ENCODE peak calls at places on chromosomes 11 and 22, in five cellular contexts. K is aorta, W is fibroblast of villous mesenchyme, D is GM23248, V is MV-4-11. H is an unnamed sample.

GRCh38 chr22:30185129-30185528 is 61.4 kb downstream of the LIF start:
- DNase-seq in W (no peak), K (no peak), V (no peak), D (no peak), H (no peak)

GRCh38 chr11:129374081-129374992 is 1.3 kb upstream of the BARX2 start:
- DNase-seq in V (no peak), K (no peak), W (no peak), D (peak), H (no peak)

GRCh38 chr11:86672007-86672621 is at the start of gene ME3:
- DNase-seq in V (peak), K (peak), D (peak), W (peak), H (peak)

GRCh38 chr22:49554741-49555140 is 272.9 kb downstream of the BRD1 start:
- DNase-seq in W (no peak), D (no peak), K (peak), V (no peak), H (peak)

GRCh38 chr11:19602406-19602805 is 110.2 kb upstream of the NAV2 start:
- DNase-seq in D (peak), W (no peak), K (no peak), V (no peak), H (no peak)

GRCh38 chr11:43639920-43640319 is 40.6 kb upstream of the HSD17B12 start:
- DNase-seq in V (no peak), D (no peak), W (no peak), K (no peak), H (no peak)

GRCh38 chr11:65277878-65278277 is 16.1 kb downstream of the POLA2 start:
- DNase-seq in W (peak), V (no peak), K (no peak), D (no peak), H (no peak)

GRCh38 chr11:22778642-22779041 is 51.0 kb downstream of the SVIP start:
- DNase-seq in V (no peak), W (no peak), D (no peak), K (no peak), H (no peak)

GRCh38 chr22:45058622-45058912 is 48.8 kb upstream of the PHF21B start:
- DNase-seq in W (no peak), D (no peak), K (no peak), V (no peak), H (no peak)

GRCh38 chr11:16945671-16946469 is 68.3 kb downstream of the PLEKHA7 start:
- DNase-seq in K (no peak), D (peak), W (peak), V (peak), H (peak)

GRCh38 chr11:44536779-44537516 is 28.5 kb upstream of the CD82 start:
- DNase-seq in W (no peak), K (no peak), V (no peak), D (no peak), H (no peak)

GRCh38 chr11:115933564-115933963 is 429.3 kb upstream of the CADM1 start:
- DNase-seq in K (no peak), D (no peak), V (no peak), W (no peak), H (no peak)

H was measured in left lobe of liver.